ENCODE peak calls at places on chromosomes 4 and X, in five cellular contexts. One of them, this sample, is unnamed.

GRCh38 chr4:159608434-159608833 is 505.6 kb downstream of the RAPGEF2 start:
- DNase-seq in cardiac fibroblast: peak; percentile 33
- DNase-seq in heart right ventricle: no peak
- DNase-seq in mucosa of descending colon: no peak
- DNase-seq in GM23338: no peak
- DNase-seq in this sample: peak; percentile 75

GRCh38 chr4:129085472-129085871 is 7.9 kb downstream of the SCLT1 start:
- DNase-seq in cardiac fibroblast: no peak
- DNase-seq in heart right ventricle: no peak
- DNase-seq in mucosa of descending colon: no peak
- DNase-seq in GM23338: no peak
- DNase-seq in this sample: no peak

GRCh38 chr4:130608121-130608520 is 1512.2 kb downstream of the C4orf33 start:
- DNase-seq in cardiac fibroblast: no peak
- DNase-seq in heart right ventricle: no peak
- DNase-seq in mucosa of descending colon: no peak
- DNase-seq in GM23338: no peak
- DNase-seq in this sample: no peak

GRCh38 chr4:48032721-48033120 is 16.1 kb downstream of the NIPAL1 start:
- DNase-seq in cardiac fibroblast: peak; percentile 27
- DNase-seq in heart right ventricle: no peak
- DNase-seq in mucosa of descending colon: no peak
- DNase-seq in GM23338: no peak
- DNase-seq in this sample: no peak

GRCh38 chrX:115679460-115679859 is 118.5 kb downstream of the PLS3 start:
- DNase-seq in cardiac fibroblast: peak; percentile 56
- DNase-seq in heart right ventricle: no peak
- DNase-seq in mucosa of descending colon: no peak
- DNase-seq in GM23338: peak; percentile 54
- DNase-seq in this sample: peak; percentile 13

GRCh38 chr4:19700951-19701350 is 550.8 kb upstream of the SLIT2 start:
- DNase-seq in cardiac fibroblast: no peak
- DNase-seq in heart right ventricle: no peak
- DNase-seq in mucosa of descending colon: no peak
- DNase-seq in GM23338: no peak
- DNase-seq in this sample: no peak

GRCh38 chr4:186623546-186623945 is 68.2 kb upstream of the MTNR1A start:
- DNase-seq in cardiac fibroblast: peak; percentile 30
- DNase-seq in heart right ventricle: no peak
- DNase-seq in mucosa of descending colon: no peak
- DNase-seq in GM23338: no peak
- DNase-seq in this sample: no peak

GRCh38 chr4:53586121-53586816 is 5.0 kb downstream of the LNX1 start:
- DNase-seq in cardiac fibroblast: peak; percentile 91
- DNase-seq in heart right ventricle: peak; percentile 17
- DNase-seq in mucosa of descending colon: no peak
- DNase-seq in GM23338: no peak
- DNase-seq in this sample: peak; percentile 79

GRCh38 chrX:102745513-102746133 is 25.1 kb downstream of the GPRASP3 start:
- DNase-seq in cardiac fibroblast: no peak
- DNase-seq in heart right ventricle: no peak
- DNase-seq in mucosa of descending colon: no peak
- DNase-seq in GM23338: peak; percentile 72
- DNase-seq in this sample: no peak

GRCh38 chr4:10015140-10015753 is 6.0 kb downstream of the SLC2A9 start:
- DNase-seq in cardiac fibroblast: peak; percentile 76
- DNase-seq in heart right ventricle: peak; percentile 42
- DNase-seq in mucosa of descending colon: peak; percentile 81
- DNase-seq in GM23338: peak; percentile 82
- DNase-seq in this sample: no peak

GRCh38 chr4:186021461-186022167 is 47.3 kb upstream of the TLR3 start:
- DNase-seq in cardiac fibroblast: peak; percentile 68
- DNase-seq in heart right ventricle: peak; percentile 36
- DNase-seq in mucosa of descending colon: peak; percentile 26
- DNase-seq in GM23338: peak; percentile 90
- DNase-seq in this sample: peak; percentile 51

GRCh38 chrX:7147431-7147977 is at the start of gene STS:
- DNase-seq in cardiac fibroblast: peak; percentile 3
- DNase-seq in heart right ventricle: peak; percentile 25
- DNase-seq in mucosa of descending colon: peak; percentile 34
- DNase-seq in GM23338: peak; percentile 29
- DNase-seq in this sample: no peak

GRCh38 chr4:153205028-153205648 is 895 bp downstream of the TRIM2 start:
- DNase-seq in cardiac fibroblast: no peak
- DNase-seq in heart right ventricle: no peak
- DNase-seq in mucosa of descending colon: peak; percentile 78
- DNase-seq in GM23338: peak; percentile 63
- DNase-seq in this sample: no peak

GRCh38 chr4:73668806-73669205 is 48.6 kb upstream of the RASSF6 start:
- DNase-seq in cardiac fibroblast: peak; percentile 48
- DNase-seq in heart right ventricle: no peak
- DNase-seq in mucosa of descending colon: no peak
- DNase-seq in GM23338: no peak
- DNase-seq in this sample: no peak

GRCh38 chr4:159105063-159105414 is 2.2 kb downstream of the RAPGEF2 start:
- DNase-seq in cardiac fibroblast: peak; percentile 39
- DNase-seq in heart right ventricle: no peak
- DNase-seq in mucosa of descending colon: no peak
- DNase-seq in GM23338: no peak
- DNase-seq in this sample: peak; percentile 9

GRCh38 chr4:145939856-145940255 is 1.2 kb upstream of the ZNF827 start:
- DNase-seq in cardiac fibroblast: no peak
- DNase-seq in heart right ventricle: no peak
- DNase-seq in mucosa of descending colon: no peak
- DNase-seq in GM23338: no peak
- DNase-seq in this sample: no peak

GRCh38 chr4:20037745-20038144 is 214.0 kb upstream of the SLIT2 start:
- DNase-seq in cardiac fibroblast: no peak
- DNase-seq in heart right ventricle: no peak
- DNase-seq in mucosa of descending colon: no peak
- DNase-seq in GM23338: no peak
- DNase-seq in this sample: no peak

GRCh38 chr4:174037049-174037448 is 246.4 kb downstream of the FBXO8 start:
- DNase-seq in cardiac fibroblast: no peak
- DNase-seq in heart right ventricle: no peak
- DNase-seq in mucosa of descending colon: no peak
- DNase-seq in GM23338: no peak
- DNase-seq in this sample: no peak

GRCh38 chrX:53188763-53189162 is 36.2 kb downstream of the KDM5C start:
- DNase-seq in cardiac fibroblast: no peak
- DNase-seq in heart right ventricle: no peak
- DNase-seq in mucosa of descending colon: no peak
- DNase-seq in GM23338: no peak
- DNase-seq in this sample: no peak

GRCh38 chrX:55801811-55802210 is 84.3 kb downstream of the RRAGB start:
- DNase-seq in cardiac fibroblast: no peak
- DNase-seq in heart right ventricle: no peak
- DNase-seq in mucosa of descending colon: peak; percentile 54
- DNase-seq in GM23338: peak; percentile 3
- DNase-seq in this sample: no peak
- TF ChIP-seq CTCF in cardiac fibroblast: no peak
- TF ChIP-seq CTCF in heart right ventricle: peak; percentile 6
- TF ChIP-seq CTCF in mucosa of descending colon: no peak
- TF ChIP-seq CTCF in GM23338: peak; percentile 30
- TF ChIP-seq CTCF in this sample: no peak

GRCh38 chr4:122873752-122874151 is 47.1 kb downstream of the FGF2 start:
- DNase-seq in cardiac fibroblast: no peak
- DNase-seq in heart right ventricle: no peak
- DNase-seq in mucosa of descending colon: no peak
- DNase-seq in GM23338: no peak
- DNase-seq in this sample: no peak
- H3K4me3 ChIP-seq in cardiac fibroblast: no peak overlapping the region
- H3K4me3 ChIP-seq in heart right ventricle: no peak overlapping the region
- H3K4me3 ChIP-seq in mucosa of descending colon: no peak overlapping the region
- H3K4me3 ChIP-seq in GM23338: no peak overlapping the region
- H3K4me3 ChIP-seq in this sample: no peak overlapping the region

GRCh38 chr4:110165382-110166285 is 32.8 kb downstream of the ELOVL6 start:
- DNase-seq in cardiac fibroblast: peak; percentile 35
- DNase-seq in heart right ventricle: no peak
- DNase-seq in mucosa of descending colon: peak; percentile 53
- DNase-seq in GM23338: no peak
- DNase-seq in this sample: no peak

GRCh38 chr4:110171981-110172380 is 26.4 kb downstream of the ELOVL6 start:
- DNase-seq in cardiac fibroblast: no peak
- DNase-seq in heart right ventricle: no peak
- DNase-seq in mucosa of descending colon: no peak
- DNase-seq in GM23338: no peak
- DNase-seq in this sample: no peak

GRCh38 chr4:110175634-110176033 is 22.8 kb downstream of the ELOVL6 start:
- DNase-seq in cardiac fibroblast: no peak
- DNase-seq in heart right ventricle: no peak
- DNase-seq in mucosa of descending colon: no peak
- DNase-seq in GM23338: no peak
- DNase-seq in this sample: no peak

GRCh38 chr4:110172972-110173371 is 25.4 kb downstream of the ELOVL6 start:
- DNase-seq in cardiac fibroblast: no peak
- DNase-seq in heart right ventricle: no peak
- DNase-seq in mucosa of descending colon: peak; percentile 70
- DNase-seq in GM23338: no peak
- DNase-seq in this sample: no peak

DNA sequence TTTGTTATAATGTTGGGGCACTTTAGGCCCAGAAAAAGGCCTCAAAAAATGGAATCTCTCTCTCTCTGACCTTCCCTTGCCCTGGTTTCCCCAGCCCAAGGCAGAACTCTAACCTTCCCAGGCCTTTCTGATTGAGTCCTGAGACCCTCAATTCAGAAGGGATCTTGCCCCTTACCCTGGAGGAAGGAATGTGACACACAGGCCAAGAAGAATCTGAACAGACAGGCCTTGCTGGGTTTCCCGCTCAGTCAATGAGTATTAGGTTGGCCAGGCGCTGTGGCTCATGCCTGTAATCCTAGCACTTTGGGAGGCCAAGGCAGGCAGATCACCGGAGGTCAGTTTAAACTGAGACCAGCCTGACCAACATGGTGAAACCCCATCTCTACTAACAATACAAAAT is 27.6 kb downstream of the ELOVL6 start:
- DNase-seq in cardiac fibroblast: no peak
- DNase-seq in heart right ventricle: no peak
- DNase-seq in mucosa of descending colon: no peak
- DNase-seq in GM23338: peak; percentile 56
- DNase-seq in this sample: no peak
- TF ChIP-seq CTCF in cardiac fibroblast: no peak
- TF ChIP-seq CTCF in heart right ventricle: no peak
- TF ChIP-seq CTCF in mucosa of descending colon: no peak
- TF ChIP-seq CTCF in GM23338: peak; percentile 46
- TF ChIP-seq CTCF in this sample: no peak

GRCh38 chr4:104592894-104593470 is 98.3 kb upstream of the CXXC4 start:
- DNase-seq in cardiac fibroblast: peak; percentile 73
- DNase-seq in heart right ventricle: no peak
- DNase-seq in mucosa of descending colon: no peak
- DNase-seq in GM23338: peak; percentile 41
- DNase-seq in this sample: no peak
- H3K4me3 ChIP-seq in cardiac fibroblast: no peak overlapping the region
- H3K4me3 ChIP-seq in heart right ventricle: peak overlapping the region; percentile 32
- H3K4me3 ChIP-seq in mucosa of descending colon: no peak overlapping the region
- H3K4me3 ChIP-seq in GM23338: no peak overlapping the region
- H3K4me3 ChIP-seq in this sample: no peak overlapping the region

GRCh38 chr4:2354127-2354526 is 64.3 kb downstream of the ZFYVE28 start:
- DNase-seq in cardiac fibroblast: peak; percentile 30
- DNase-seq in heart right ventricle: no peak
- DNase-seq in mucosa of descending colon: no peak
- DNase-seq in GM23338: peak; percentile 67
- DNase-seq in this sample: no peak
- TF ChIP-seq CTCF in cardiac fibroblast: peak; percentile 40
- TF ChIP-seq CTCF in heart right ventricle: peak; percentile 19
- TF ChIP-seq CTCF in mucosa of descending colon: no peak
- TF ChIP-seq CTCF in GM23338: peak; percentile 53
- TF ChIP-seq CTCF in this sample: peak; percentile 51

GRCh38 chrX:137031517-137032377 is 2.0 kb downstream of the GPR101 start:
- DNase-seq in cardiac fibroblast: peak; percentile 42
- DNase-seq in heart right ventricle: no peak
- DNase-seq in mucosa of descending colon: peak; percentile 23
- DNase-seq in GM23338: peak; percentile 68
- DNase-seq in this sample: no peak
- H3K4me3 ChIP-seq in cardiac fibroblast: peak overlapping the region; percentile 43
- H3K4me3 ChIP-seq in heart right ventricle: peak overlapping the region; percentile 42
- H3K4me3 ChIP-seq in mucosa of descending colon: no peak overlapping the region
- H3K4me3 ChIP-seq in GM23338: peak overlapping the region; percentile 58
- H3K4me3 ChIP-seq in this sample: peak overlapping the region; percentile 27

DNA sequence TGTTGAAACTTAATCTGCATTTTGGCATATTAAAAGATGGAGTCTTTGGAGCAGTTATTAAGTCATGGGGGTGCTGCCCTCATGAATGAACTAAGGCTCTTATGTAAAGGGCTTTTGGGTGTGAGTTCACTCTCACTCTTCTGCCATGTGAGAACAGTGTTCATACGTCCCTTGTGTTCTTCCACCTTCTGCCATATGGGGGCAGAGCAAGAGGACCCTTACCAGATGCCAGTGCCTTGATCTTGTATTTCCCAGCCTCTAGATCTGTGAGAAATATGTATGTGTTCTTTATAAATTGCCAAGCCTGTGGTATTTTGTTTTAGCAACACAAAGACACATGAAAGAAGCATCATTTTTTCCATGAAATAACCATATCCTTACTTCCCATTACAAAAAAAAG is 213.9 kb downstream of the SPOCK3 start:
- DNase-seq in cardiac fibroblast: no peak
- DNase-seq in heart right ventricle: no peak
- DNase-seq in mucosa of descending colon: no peak
- DNase-seq in GM23338: peak; percentile 48
- DNase-seq in this sample: no peak
- TF ChIP-seq CTCF in cardiac fibroblast: peak; percentile 43
- TF ChIP-seq CTCF in heart right ventricle: no peak
- TF ChIP-seq CTCF in mucosa of descending colon: no peak
- TF ChIP-seq CTCF in GM23338: peak; percentile 46
- TF ChIP-seq CTCF in this sample: peak; percentile 30

GRCh38 chrX:154365997-154366665 is 8.3 kb downstream of the FLNA start:
- DNase-seq in cardiac fibroblast: no peak
- DNase-seq in heart right ventricle: no peak
- DNase-seq in mucosa of descending colon: no peak
- DNase-seq in GM23338: no peak
- DNase-seq in this sample: no peak
- H3K4me3 ChIP-seq in cardiac fibroblast: no peak overlapping the region
- H3K4me3 ChIP-seq in heart right ventricle: no peak overlapping the region
- H3K4me3 ChIP-seq in mucosa of descending colon: no peak overlapping the region
- H3K4me3 ChIP-seq in GM23338: no peak overlapping the region
- H3K4me3 ChIP-seq in this sample: no peak overlapping the region